ENCODE peak calls at places on chromosomes 7 and 10, in seven cellular contexts. S is adrenal gland, X is breast epithelium, C is heart left ventricle, A is spleen, O is HCT116, P is suprapubic skin. Q is an unnamed sample.

GRCh38 chr7:141220263-141220662 is 146.4 kb downstream of the TMEM178B start:
- DNase-seq in A (no peak), C (no peak), P (no peak), S (no peak), X (no peak), O (peak), Q (peak)

GRCh38 chr10:34955391-34955790 is 134.8 kb downstream of the CUL2 start:
- DNase-seq in S (no peak), C (no peak), P (no peak), O (no peak), X (no peak), A (no peak), Q (no peak)

GRCh38 chr10:60816624-60817023 is 38.3 kb downstream of the CDK1 start:
- DNase-seq in A (no peak), P (no peak), C (no peak), X (no peak), S (peak), O (peak), Q (no peak)

GRCh38 chr7:31710171-31710570 is 23.2 kb downstream of the PPP1R17 start:
- DNase-seq in P (no peak), X (no peak), C (no peak), O (no peak), A (no peak), S (no peak), Q (no peak)

GRCh38 chr10:110504111-110504735 is 6.5 kb downstream of the DUSP5 start:
- DNase-seq in S (peak), O (no peak), X (no peak), A (no peak), C (no peak), P (peak), Q (no peak)

GRCh38 chr7:28180364-28181147 is at the start of gene JAZF1:
- DNase-seq in S (peak), A (peak), X (peak), O (no peak), P (peak), C (peak), Q (peak)

GRCh38 chr7:10104292-10104691 is 869.4 kb upstream of the PHF14 start:
- DNase-seq in S (no peak), O (no peak), C (no peak), X (no peak), P (no peak), A (no peak), Q (no peak)

GRCh38 chr10:71213127-71213616 is 802 bp downstream of the UNC5B start:
- DNase-seq in O (peak), A (peak), X (peak), C (peak), S (no peak), P (peak), Q (peak)

GRCh38 chr7:146948708-146949107 is 832.1 kb downstream of the CNTNAP2 start:
- DNase-seq in X (no peak), S (no peak), C (no peak), O (no peak), P (no peak), A (no peak), Q (no peak)

DNA sequence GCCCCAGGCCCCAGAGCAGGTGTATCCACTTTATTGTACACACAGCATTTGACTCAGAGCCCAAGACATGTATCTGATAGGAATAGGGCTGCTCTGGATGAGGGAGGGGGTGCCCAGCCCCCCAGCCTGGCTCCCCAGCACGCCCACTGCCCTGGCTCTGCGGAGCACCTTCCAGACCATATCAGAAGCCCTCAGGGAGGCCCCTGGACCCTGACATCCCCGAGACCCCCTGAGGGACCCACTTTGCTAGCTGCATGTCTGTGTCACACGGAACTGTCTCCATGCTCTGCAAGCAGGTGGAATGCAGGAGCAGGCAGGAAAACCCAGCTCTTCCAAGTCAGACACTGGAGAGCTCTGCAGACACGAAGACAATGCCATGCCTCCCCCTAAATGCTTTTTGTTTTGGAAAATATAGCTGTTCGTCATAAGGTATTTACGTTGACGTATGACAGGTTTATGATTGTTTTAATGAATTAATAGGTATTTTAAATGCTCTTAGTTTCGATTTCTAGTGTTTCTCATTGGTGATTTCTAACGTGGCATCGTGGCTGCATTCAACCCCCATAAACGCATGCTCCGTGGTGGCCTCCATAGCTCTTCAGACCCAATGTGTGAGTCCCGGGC is 92.8 kb upstream of the INSIG1 start:
- DNase-seq in X (peak), O (no peak), C (no peak), S (no peak), P (peak), A (peak), Q (no peak)
- H3K4me3 ChIP-seq in X (peak), O (no peak), C (peak), S (no peak), P (peak), A (peak), Q (no peak)

GRCh38 chr10:89414146-89414878 is at the start of gene IFIT5:
- DNase-seq in C (peak), X (peak), S (peak), A (peak), P (peak), O (no peak), Q (peak)
- TF ChIP-seq POLR2A in C (no peak), X (peak), S (no peak), A (no peak), P (peak), O (peak), Q (peak)

GRCh38 chr10:69868821-69869220 is 67.1 kb downstream of the COL13A1 start:
- DNase-seq in O (no peak), A (no peak), C (no peak), P (no peak), S (no peak), X (no peak), Q (no peak)

GRCh38 chr10:69865450-69865849 is 63.7 kb downstream of the COL13A1 start:
- DNase-seq in C (no peak), S (no peak), P (no peak), O (no peak), A (no peak), X (no peak), Q (no peak)

GRCh38 chr10:69867699-69868558 is 66.2 kb downstream of the COL13A1 start:
- DNase-seq in P (no peak), O (no peak), C (no peak), S (no peak), A (no peak), X (no peak), Q (no peak)

GRCh38 chr10:69866246-69866687 is 64.6 kb downstream of the COL13A1 start:
- DNase-seq in X (no peak), C (no peak), S (no peak), O (no peak), P (no peak), A (no peak), Q (no peak)

GRCh38 chr10:69866688-69867461 is 65.2 kb downstream of the COL13A1 start:
- DNase-seq in P (no peak), A (no peak), X (no peak), C (peak), O (peak), S (peak), Q (no peak)
- TF ChIP-seq CTCF in P (no peak), A (no peak), X (no peak), C (no peak), O (no peak), S (no peak), Q (no peak)

GRCh38 chr7:121027761-121028681 is 39.5 kb downstream of the CPED1 start:
- DNase-seq in A (no peak), S (no peak), C (no peak), O (no peak), P (no peak), X (no peak), Q (no peak)
- H3K4me3 ChIP-seq in A (no peak), S (no peak), C (no peak), O (no peak), P (no peak), X (no peak), Q (no peak)

GRCh38 chr7:155840262-155840885 is 28.1 kb upstream of the SHH start:
- DNase-seq in X (peak), S (no peak), O (no peak), P (peak), A (no peak), C (no peak), Q (peak)
- TF ChIP-seq POLR2A in X (no peak), S (no peak), O (no peak), P (no peak), A (no peak), C (no peak), Q (no peak)

GRCh38 chr10:122162566-122163181 is 108.4 kb upstream of the BTBD16 start:
- DNase-seq in X (no peak), O (no peak), P (no peak), S (no peak), C (peak), A (no peak), Q (no peak)
- TF ChIP-seq CTCF in X (no peak), O (no peak), P (no peak), S (no peak), C (no peak), A (no peak), Q (no peak)

GRCh38 chr10:24518411-24518810 is 205.3 kb downstream of the ARHGAP21 start:
- DNase-seq in A (no peak), X (no peak), P (no peak), S (no peak), O (no peak), C (no peak), Q (no peak)

GRCh38 chr10:24515481-24515880 is 208.2 kb downstream of the ARHGAP21 start:
- DNase-seq in S (no peak), P (no peak), X (no peak), C (no peak), A (no peak), O (no peak), Q (no peak)

GRCh38 chr10:24518981-24519597 is 204.6 kb downstream of the ARHGAP21 start:
- DNase-seq in C (peak), A (no peak), O (peak), P (no peak), S (peak), X (peak), Q (peak)

GRCh38 chr10:24524314-24524713 is 199.4 kb downstream of the ARHGAP21 start:
- DNase-seq in S (no peak), C (no peak), X (no peak), P (no peak), A (no peak), O (no peak), Q (no peak)

DNA sequence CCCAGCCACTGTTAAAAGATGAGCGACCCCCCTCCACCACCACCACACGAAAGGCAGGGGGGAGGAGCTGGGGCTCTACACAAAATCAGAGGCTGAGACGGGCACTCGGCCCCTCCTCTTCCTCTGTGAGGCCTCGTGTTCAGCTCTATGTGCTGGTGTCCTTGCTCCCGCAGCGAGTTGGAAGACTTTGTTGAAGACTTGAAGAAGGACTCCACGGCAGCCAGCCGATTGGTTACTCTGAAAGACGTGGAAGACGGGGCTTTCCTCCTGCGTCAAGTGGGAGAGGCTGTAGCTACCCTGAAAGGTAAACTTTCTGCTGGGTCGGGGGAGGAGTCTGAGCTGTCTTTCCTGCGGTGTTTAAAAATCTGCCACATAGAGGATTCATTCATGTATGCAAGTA is 203.7 kb downstream of the ARHGAP21 start:
- DNase-seq in C (no peak), P (no peak), O (no peak), S (no peak), A (no peak), X (no peak), Q (no peak)
- H3K4me3 ChIP-seq in C (no peak), P (no peak), O (no peak), S (no peak), A (no peak), X (no peak), Q (no peak)

DNA sequence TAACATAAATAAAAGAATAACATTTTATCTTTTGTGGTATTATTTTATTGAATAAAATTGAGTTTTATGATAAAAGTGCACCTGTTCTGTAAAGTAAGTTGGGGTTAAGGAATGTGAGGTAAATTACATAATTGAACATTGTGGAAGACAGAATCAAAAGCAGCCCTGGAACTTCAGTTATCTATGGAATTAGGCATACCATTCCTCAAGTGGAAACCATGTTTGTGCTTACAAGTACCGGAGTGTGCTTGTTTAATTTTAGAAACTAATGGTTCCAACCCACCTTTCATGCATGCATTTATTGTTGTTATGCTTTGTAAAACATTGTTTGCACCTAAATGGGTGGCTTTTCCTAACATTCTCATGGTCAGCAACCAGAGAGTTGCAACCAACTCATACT is 28.0 kb downstream of the RBM17 start:
- DNase-seq in A (no peak), X (no peak), O (no peak), P (no peak), C (no peak), S (no peak), Q (no peak)
- TF ChIP-seq POLR2A in A (no peak), X (no peak), O (no peak), P (no peak), C (no peak), S (no peak), Q (no peak)

GRCh38 chr10:29841724-29842649 is 207.2 kb upstream of the SVIL start:
- DNase-seq in S (no peak), A (no peak), P (no peak), X (peak), C (peak), O (no peak), Q (peak)
- TF ChIP-seq CTCF in S (no peak), A (no peak), P (no peak), X (no peak), C (no peak), O (no peak), Q (no peak)

DNA sequence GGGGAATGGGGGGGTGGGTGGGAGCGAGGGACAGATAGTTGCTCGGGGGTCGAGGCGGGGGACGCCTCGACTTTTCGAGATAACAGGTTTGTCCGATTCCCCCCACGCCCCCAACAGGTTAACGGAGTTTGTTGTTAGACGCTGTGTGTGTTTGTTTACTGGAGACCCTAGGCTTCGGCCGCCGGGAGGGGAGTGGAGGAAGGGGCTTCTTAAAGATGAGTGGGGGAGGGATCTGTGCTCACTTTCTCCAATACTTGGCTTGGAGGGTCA is 846 bp downstream of the SORCS3 start:
- DNase-seq in S (no peak), P (no peak), A (no peak), C (no peak), O (no peak), X (no peak), Q (no peak)
- H3K4me3 ChIP-seq in S (no peak), P (peak), A (no peak), C (no peak), O (no peak), X (no peak), Q (no peak)